ENCODE peak calls at places on chromosome 10, in five cellular contexts. F is T-cell, J is memory B cell, N is putamen, E is hypothalamus. G is an unnamed sample.

GRCh38 chr10:34386911-34387310 is 428.2 kb downstream of the PARD3 start:
- DNase-seq in F (no peak), J (no peak), N (no peak), E (no peak), G (no peak)

GRCh38 chr10:62527019-62527827 is 153.1 kb downstream of the ZNF365 start:
- DNase-seq in F (no peak), J (peak), N (no peak), E (no peak), G (peak)

GRCh38 chr10:29668628-29669027 is 33.9 kb upstream of the SVIL start:
- DNase-seq in F (no peak), J (no peak), N (no peak), E (no peak), G (no peak)

GRCh38 chr10:104220515-104220914 is 11.6 kb downstream of the CFAP43 start:
- DNase-seq in F (no peak), J (no peak), N (no peak), E (no peak), G (no peak)

GRCh38 chr10:132399117-132400035 is 2.4 kb downstream of the PWWP2B start:
- DNase-seq in F (no peak), J (no peak), N (peak), E (no peak), G (no peak)

GRCh38 chr10:29535012-29535777 is 99.6 kb downstream of the SVIL start:
- DNase-seq in F (no peak), J (no peak), N (peak), E (peak), G (no peak)

GRCh38 chr10:122213766-122214165 is 57.3 kb upstream of the BTBD16 start:
- DNase-seq in F (no peak), J (no peak), N (peak), E (peak), G (no peak)

GRCh38 chr10:60281792-60282353 is 107.8 kb downstream of the ANK3 start:
- DNase-seq in F (no peak), J (no peak), N (no peak), E (no peak), G (no peak)

GRCh38 chr10:2456834-2457233 is 610.5 kb upstream of the PFKP start:
- DNase-seq in F (no peak), J (no peak), N (no peak), E (no peak), G (no peak)

GRCh38 chr10:62885656-62886461 is 69.7 kb upstream of the EGR2 start:
- DNase-seq in F (no peak), J (no peak), N (no peak), E (no peak), G (no peak)

GRCh38 chr10:71832967-71833366 is 18.1 kb downstream of the PSAP start:
- DNase-seq in F (no peak), J (no peak), N (no peak), E (no peak), G (no peak)

GRCh38 chr10:37226524-37226923 is 101.1 kb downstream of the ANKRD30A start:
- DNase-seq in F (no peak), J (no peak), N (no peak), E (no peak), G (no peak)

GRCh38 chr10:105797234-105797890 is 1156.3 kb downstream of the SORCS3 start:
- DNase-seq in F (no peak), J (no peak), N (peak), E (no peak), G (peak)

GRCh38 chr10:126059101-126059826 is 162.9 kb downstream of the FANK1 start:
- DNase-seq in F (no peak), J (no peak), N (no peak), E (no peak), G (no peak)

GRCh38 chr10:77205135-77205534 is 432.5 kb downstream of the KCNMA1 start:
- DNase-seq in F (no peak), J (no peak), N (no peak), E (no peak), G (no peak)

GRCh38 chr10:33252794-33253203 is 81.7 kb downstream of the NRP1 start:
- DNase-seq in F (no peak), J (no peak), N (no peak), E (no peak), G (no peak)

GRCh38 chr10:123742751-123743440 is 76.7 kb downstream of the GPR26 start:
- DNase-seq in F (no peak), J (no peak), N (no peak), E (no peak), G (no peak)

GRCh38 chr10:124906551-124907001 is 35.3 kb upstream of the ZRANB1 start:
- DNase-seq in F (no peak), J (no peak), N (no peak), E (no peak), G (no peak)

GRCh38 chr10:31851216-31851615 is 77.4 kb downstream of the ARHGAP12 start:
- DNase-seq in F (no peak), J (no peak), N (no peak), E (no peak), G (no peak)

GRCh38 chr10:124176309-124177179 is 83.1 kb upstream of the CHST15 start:
- DNase-seq in F (no peak), J (no peak), N (no peak), E (no peak), G (no peak)

GRCh38 chr10:129035052-129035805 is 431.8 kb upstream of the MGMT start:
- DNase-seq in F (peak), J (no peak), N (no peak), E (no peak), G (peak)

GRCh38 chr10:97731346-97732051 is 5.4 kb upstream of the ZFYVE27 start:
- DNase-seq in F (peak), J (peak), N (peak), E (peak), G (peak)

GRCh38 chr10:25508112-25508815 is 333.5 kb downstream of the GPR158 start:
- DNase-seq in F (no peak), J (no peak), N (no peak), E (no peak), G (no peak)

GRCh38 chr10:14386202-14386593 is 55.5 kb upstream of the FRMD4A start:
- DNase-seq in F (no peak), J (no peak), N (no peak), E (no peak), G (no peak)

GRCh38 chr10:62514079-62514693 is 140.0 kb downstream of the ZNF365 start:
- DNase-seq in F (no peak), J (no peak), N (no peak), E (no peak), G (no peak)

GRCh38 chr10:46096909-46097575 is 51.0 kb upstream of the MSMB start:
- DNase-seq in F (no peak), J (no peak), N (no peak), E (no peak), G (no peak)

GRCh38 chr10:44385726-44386438 is 985 bp upstream of the CXCL12 start:
- DNase-seq in F (no peak), J (no peak), N (no peak), E (no peak), G (no peak)

GRCh38 chr10:17200885-17201164 is 647 bp downstream of the TRDMT1 start:
- DNase-seq in F (peak), J (no peak), N (peak), E (peak), G (no peak)

GRCh38 chr10:127913368-127913759 is 6.5 kb downstream of the PTPRE start:
- DNase-seq in F (no peak), J (no peak), N (no peak), E (no peak), G (no peak)

GRCh38 chr10:116880716-116881440 is 31.6 kb downstream of the ENO4 start:
- DNase-seq in F (no peak), J (no peak), N (no peak), E (no peak), G (no peak)

GRCh38 chr10:48623009-48623408 is 18.1 kb upstream of the ARHGAP22 start:
- DNase-seq in F (no peak), J (no peak), N (no peak), E (no peak), G (no peak)

GRCh38 chr10:97065686-97066679 is 119.8 kb downstream of the SLIT1 start:
- DNase-seq in F (no peak), J (no peak), N (no peak), E (no peak), G (no peak)

GRCh38 chr10:57952741-57953140 is 315.0 kb downstream of the IPMK start:
- DNase-seq in F (no peak), J (no peak), N (no peak), E (no peak), G (no peak)

GRCh38 chr10:68586622-68587325 is 26.6 kb downstream of the TET1 start:
- DNase-seq in F (no peak), J (no peak), N (no peak), E (no peak), G (no peak)

GRCh38 chr10:122062831-122063674 is 74.1 kb downstream of the TACC2 start:
- DNase-seq in F (no peak), J (no peak), N (no peak), E (no peak), G (no peak)

GRCh38 chr10:36366843-36367242 is 724.7 kb upstream of the FZD8 start:
- DNase-seq in F (no peak), J (no peak), N (no peak), E (no peak), G (no peak)

GRCh38 chr10:47160967-47161366 is 139.0 kb upstream of the GDF10 start:
- DNase-seq in F (no peak), J (no peak), N (no peak), E (no peak), G (no peak)

GRCh38 chr10:788796-789748 is 99.6 kb upstream of the DIP2C start:
- DNase-seq in F (no peak), J (no peak), N (peak), E (peak), G (no peak)